ENCODE peak calls at places on chromosomes 1 and 21, in seven cellular contexts. One of them, this sample, is unnamed.

GRCh38 chr21:43270800-43271261 is 102.0 kb downstream of the CRYAA start:
- DNase-seq in stimulated activated naive B cell treated with anti-CD40 and anti-IgM and Interleukin-4, amounts not matched to agents 10 μg/mL and 1 μg/mL and 100 μg/mL, for 72 hours: no peak
- DNase-seq in epithelial cell of esophagus: no peak
- DNase-seq in Calu3: no peak
- DNase-seq in RWPE1: no peak
- DNase-seq in fibroblast of the aortic adventitia: no peak
- DNase-seq in breast epithelium: no peak
- DNase-seq in this sample: no peak

GRCh38 chr1:202234331-202235002 is 40.9 kb downstream of the LGR6 start:
- DNase-seq in Calu3: no peak
- DNase-seq in RWPE1: no peak
- DNase-seq in stimulated activated naive B cell treated with anti-CD40 and anti-IgM and Interleukin-4, amounts not matched to agents 10 μg/mL and 1 μg/mL and 100 μg/mL, for 72 hours: no peak
- DNase-seq in breast epithelium: no peak
- DNase-seq in fibroblast of the aortic adventitia: peak; percentile 57
- DNase-seq in epithelial cell of esophagus: no peak
- DNase-seq in this sample: peak; percentile 53

GRCh38 chr1:147840909-147841308 is 61.7 kb upstream of the GJA8 start:
- DNase-seq in Calu3: no peak
- DNase-seq in fibroblast of the aortic adventitia: no peak
- DNase-seq in RWPE1: no peak
- DNase-seq in stimulated activated naive B cell treated with anti-CD40 and anti-IgM and Interleukin-4, amounts not matched to agents 10 μg/mL and 1 μg/mL and 100 μg/mL, for 72 hours: no peak
- DNase-seq in epithelial cell of esophagus: no peak
- DNase-seq in breast epithelium: no peak
- DNase-seq in this sample: no peak

GRCh38 chr1:109750920-109751319 is 10.1 kb upstream of the GSTM3 start:
- DNase-seq in breast epithelium: no peak
- DNase-seq in RWPE1: no peak
- DNase-seq in epithelial cell of esophagus: no peak
- DNase-seq in stimulated activated naive B cell treated with anti-CD40 and anti-IgM and Interleukin-4, amounts not matched to agents 10 μg/mL and 1 μg/mL and 100 μg/mL, for 72 hours: no peak
- DNase-seq in fibroblast of the aortic adventitia: no peak
- DNase-seq in Calu3: no peak
- DNase-seq in this sample: no peak

GRCh38 chr1:27416387-27417111 is 24.1 kb downstream of the GPR3 start:
- DNase-seq in epithelial cell of esophagus: peak; percentile 81
- DNase-seq in fibroblast of the aortic adventitia: peak; percentile 72
- DNase-seq in breast epithelium: no peak
- DNase-seq in Calu3: peak; percentile 56
- DNase-seq in RWPE1: no peak
- DNase-seq in stimulated activated naive B cell treated with anti-CD40 and anti-IgM and Interleukin-4, amounts not matched to agents 10 μg/mL and 1 μg/mL and 100 μg/mL, for 72 hours: peak; percentile 56
- DNase-seq in this sample: peak; percentile 80

GRCh38 chr21:38911523-38912354 is 106.0 kb downstream of the ETS2 start:
- DNase-seq in RWPE1: no peak
- DNase-seq in stimulated activated naive B cell treated with anti-CD40 and anti-IgM and Interleukin-4, amounts not matched to agents 10 μg/mL and 1 μg/mL and 100 μg/mL, for 72 hours: no peak
- DNase-seq in epithelial cell of esophagus: peak; percentile 51
- DNase-seq in Calu3: no peak
- DNase-seq in breast epithelium: no peak
- DNase-seq in fibroblast of the aortic adventitia: no peak
- DNase-seq in this sample: no peak

GRCh38 chr1:101190441-101190840 is 46.4 kb upstream of the S1PR1 start:
- DNase-seq in breast epithelium: no peak
- DNase-seq in epithelial cell of esophagus: no peak
- DNase-seq in Calu3: no peak
- DNase-seq in fibroblast of the aortic adventitia: peak; percentile 87
- DNase-seq in stimulated activated naive B cell treated with anti-CD40 and anti-IgM and Interleukin-4, amounts not matched to agents 10 μg/mL and 1 μg/mL and 100 μg/mL, for 72 hours: no peak
- DNase-seq in RWPE1: no peak
- DNase-seq in this sample: no peak

GRCh38 chr1:17700981-17701870 is 53.9 kb upstream of the ACTL8 start:
- DNase-seq in RWPE1: no peak
- DNase-seq in Calu3: no peak
- DNase-seq in breast epithelium: no peak
- DNase-seq in epithelial cell of esophagus: no peak
- DNase-seq in fibroblast of the aortic adventitia: no peak
- DNase-seq in stimulated activated naive B cell treated with anti-CD40 and anti-IgM and Interleukin-4, amounts not matched to agents 10 μg/mL and 1 μg/mL and 100 μg/mL, for 72 hours: no peak
- DNase-seq in this sample: no peak

GRCh38 chr1:165497444-165498013 is 46.3 kb upstream of the LRRC52 start:
- DNase-seq in breast epithelium: no peak
- DNase-seq in stimulated activated naive B cell treated with anti-CD40 and anti-IgM and Interleukin-4, amounts not matched to agents 10 μg/mL and 1 μg/mL and 100 μg/mL, for 72 hours: no peak
- DNase-seq in Calu3: no peak
- DNase-seq in fibroblast of the aortic adventitia: no peak
- DNase-seq in epithelial cell of esophagus: no peak
- DNase-seq in RWPE1: no peak
- DNase-seq in this sample: no peak

GRCh38 chr1:224690576-224690975 is 74.5 kb downstream of the CNIH3 start:
- DNase-seq in epithelial cell of esophagus: no peak
- DNase-seq in RWPE1: no peak
- DNase-seq in fibroblast of the aortic adventitia: no peak
- DNase-seq in Calu3: no peak
- DNase-seq in breast epithelium: no peak
- DNase-seq in stimulated activated naive B cell treated with anti-CD40 and anti-IgM and Interleukin-4, amounts not matched to agents 10 μg/mL and 1 μg/mL and 100 μg/mL, for 72 hours: no peak
- DNase-seq in this sample: no peak

GRCh38 chr21:28442085-28442484 is 550.6 kb downstream of the LTN1 start:
- DNase-seq in stimulated activated naive B cell treated with anti-CD40 and anti-IgM and Interleukin-4, amounts not matched to agents 10 μg/mL and 1 μg/mL and 100 μg/mL, for 72 hours: no peak
- DNase-seq in fibroblast of the aortic adventitia: no peak
- DNase-seq in Calu3: no peak
- DNase-seq in epithelial cell of esophagus: no peak
- DNase-seq in RWPE1: no peak
- DNase-seq in breast epithelium: no peak
- DNase-seq in this sample: no peak

GRCh38 chr1:29474274-29474824 is 238.0 kb downstream of the PTPRU start:
- DNase-seq in breast epithelium: no peak
- DNase-seq in fibroblast of the aortic adventitia: no peak
- DNase-seq in stimulated activated naive B cell treated with anti-CD40 and anti-IgM and Interleukin-4, amounts not matched to agents 10 μg/mL and 1 μg/mL and 100 μg/mL, for 72 hours: no peak
- DNase-seq in RWPE1: no peak
- DNase-seq in epithelial cell of esophagus: no peak
- DNase-seq in Calu3: no peak
- DNase-seq in this sample: peak; percentile 51

GRCh38 chr1:45455162-45455561 is 35.8 kb downstream of the TESK2 start:
- DNase-seq in epithelial cell of esophagus: no peak
- DNase-seq in breast epithelium: no peak
- DNase-seq in Calu3: no peak
- DNase-seq in RWPE1: no peak
- DNase-seq in fibroblast of the aortic adventitia: no peak
- DNase-seq in stimulated activated naive B cell treated with anti-CD40 and anti-IgM and Interleukin-4, amounts not matched to agents 10 μg/mL and 1 μg/mL and 100 μg/mL, for 72 hours: no peak
- DNase-seq in this sample: no peak

GRCh38 chr1:25771246-25772114 is 28.5 kb upstream of the SELENON start:
- DNase-seq in breast epithelium: no peak
- DNase-seq in stimulated activated naive B cell treated with anti-CD40 and anti-IgM and Interleukin-4, amounts not matched to agents 10 μg/mL and 1 μg/mL and 100 μg/mL, for 72 hours: no peak
- DNase-seq in Calu3: no peak
- DNase-seq in fibroblast of the aortic adventitia: no peak
- DNase-seq in RWPE1: no peak
- DNase-seq in epithelial cell of esophagus: no peak
- DNase-seq in this sample: peak; percentile 68

GRCh38 chr1:165898837-165899236 is 71.4 kb downstream of the UCK2 start:
- DNase-seq in fibroblast of the aortic adventitia: peak; percentile 96
- DNase-seq in RWPE1: peak; percentile 87
- DNase-seq in stimulated activated naive B cell treated with anti-CD40 and anti-IgM and Interleukin-4, amounts not matched to agents 10 μg/mL and 1 μg/mL and 100 μg/mL, for 72 hours: no peak
- DNase-seq in Calu3: no peak
- DNase-seq in breast epithelium: no peak
- DNase-seq in epithelial cell of esophagus: peak; percentile 96
- DNase-seq in this sample: peak; percentile 93

GRCh38 chr1:41843378-41843777 is 75.3 kb downstream of the HIVEP3 start:
- DNase-seq in fibroblast of the aortic adventitia: peak; percentile 75
- DNase-seq in stimulated activated naive B cell treated with anti-CD40 and anti-IgM and Interleukin-4, amounts not matched to agents 10 μg/mL and 1 μg/mL and 100 μg/mL, for 72 hours: no peak
- DNase-seq in Calu3: no peak
- DNase-seq in epithelial cell of esophagus: peak; percentile 13
- DNase-seq in RWPE1: no peak
- DNase-seq in breast epithelium: no peak
- DNase-seq in this sample: no peak

GRCh38 chr21:29347274-29347681 is 48.6 kb downstream of the BACH1 start:
- DNase-seq in stimulated activated naive B cell treated with anti-CD40 and anti-IgM and Interleukin-4, amounts not matched to agents 10 μg/mL and 1 μg/mL and 100 μg/mL, for 72 hours: no peak
- DNase-seq in Calu3: no peak
- DNase-seq in fibroblast of the aortic adventitia: no peak
- DNase-seq in RWPE1: no peak
- DNase-seq in epithelial cell of esophagus: peak; percentile 18
- DNase-seq in breast epithelium: no peak
- DNase-seq in this sample: no peak

GRCh38 chr1:231611851-231612250 is 14.7 kb upstream of the DISC1 start:
- DNase-seq in Calu3: no peak
- DNase-seq in RWPE1: no peak
- DNase-seq in breast epithelium: no peak
- DNase-seq in fibroblast of the aortic adventitia: no peak
- DNase-seq in stimulated activated naive B cell treated with anti-CD40 and anti-IgM and Interleukin-4, amounts not matched to agents 10 μg/mL and 1 μg/mL and 100 μg/mL, for 72 hours: no peak
- DNase-seq in epithelial cell of esophagus: peak; percentile 10
- DNase-seq in this sample: no peak

GRCh38 chr1:116095027-116095426 is 16.2 kb upstream of the MAB21L3 start:
- DNase-seq in epithelial cell of esophagus: no peak
- DNase-seq in RWPE1: no peak
- DNase-seq in fibroblast of the aortic adventitia: no peak
- DNase-seq in breast epithelium: no peak
- DNase-seq in Calu3: no peak
- DNase-seq in stimulated activated naive B cell treated with anti-CD40 and anti-IgM and Interleukin-4, amounts not matched to agents 10 μg/mL and 1 μg/mL and 100 μg/mL, for 72 hours: no peak
- DNase-seq in this sample: no peak

GRCh38 chr21:27555996-27556395 is 589.1 kb upstream of the ADAMTS5 start:
- DNase-seq in RWPE1: no peak
- DNase-seq in fibroblast of the aortic adventitia: no peak
- DNase-seq in stimulated activated naive B cell treated with anti-CD40 and anti-IgM and Interleukin-4, amounts not matched to agents 10 μg/mL and 1 μg/mL and 100 μg/mL, for 72 hours: no peak
- DNase-seq in breast epithelium: no peak
- DNase-seq in Calu3: no peak
- DNase-seq in epithelial cell of esophagus: no peak
- DNase-seq in this sample: no peak

GRCh38 chr1:204977327-204977726 is 65.7 kb upstream of the CNTN2 start:
- DNase-seq in breast epithelium: no peak
- DNase-seq in fibroblast of the aortic adventitia: no peak
- DNase-seq in RWPE1: no peak
- DNase-seq in stimulated activated naive B cell treated with anti-CD40 and anti-IgM and Interleukin-4, amounts not matched to agents 10 μg/mL and 1 μg/mL and 100 μg/mL, for 72 hours: peak; percentile 35
- DNase-seq in Calu3: no peak
- DNase-seq in epithelial cell of esophagus: no peak
- DNase-seq in this sample: no peak

GRCh38 chr1:28792644-28793121 is 19.3 kb upstream of the OPRD1 start:
- DNase-seq in RWPE1: no peak
- DNase-seq in fibroblast of the aortic adventitia: no peak
- DNase-seq in epithelial cell of esophagus: no peak
- DNase-seq in Calu3: no peak
- DNase-seq in breast epithelium: no peak
- DNase-seq in stimulated activated naive B cell treated with anti-CD40 and anti-IgM and Interleukin-4, amounts not matched to agents 10 μg/mL and 1 μg/mL and 100 μg/mL, for 72 hours: no peak
- DNase-seq in this sample: no peak

GRCh38 chr1:197269053-197269452 is 1.0 kb downstream of the CRB1 start:
- DNase-seq in Calu3: no peak
- DNase-seq in breast epithelium: no peak
- DNase-seq in epithelial cell of esophagus: no peak
- DNase-seq in RWPE1: no peak
- DNase-seq in stimulated activated naive B cell treated with anti-CD40 and anti-IgM and Interleukin-4, amounts not matched to agents 10 μg/mL and 1 μg/mL and 100 μg/mL, for 72 hours: no peak
- DNase-seq in fibroblast of the aortic adventitia: no peak
- DNase-seq in this sample: no peak

GRCh38 chr21:27694667-27695066 is 727.8 kb upstream of the ADAMTS5 start:
- DNase-seq in breast epithelium: no peak
- DNase-seq in epithelial cell of esophagus: peak; percentile 26
- DNase-seq in fibroblast of the aortic adventitia: no peak
- DNase-seq in Calu3: no peak
- DNase-seq in stimulated activated naive B cell treated with anti-CD40 and anti-IgM and Interleukin-4, amounts not matched to agents 10 μg/mL and 1 μg/mL and 100 μg/mL, for 72 hours: no peak
- DNase-seq in RWPE1: no peak
- DNase-seq in this sample: no peak

GRCh38 chr1:33259879-33260278 is 3.6 kb downstream of the ZNF362 start:
- DNase-seq in epithelial cell of esophagus: no peak
- DNase-seq in stimulated activated naive B cell treated with anti-CD40 and anti-IgM and Interleukin-4, amounts not matched to agents 10 μg/mL and 1 μg/mL and 100 μg/mL, for 72 hours: no peak
- DNase-seq in fibroblast of the aortic adventitia: no peak
- DNase-seq in breast epithelium: no peak
- DNase-seq in RWPE1: no peak
- DNase-seq in Calu3: no peak
- DNase-seq in this sample: no peak

GRCh38 chr21:43267391-43268085 is 98.7 kb downstream of the CRYAA start:
- DNase-seq in fibroblast of the aortic adventitia: no peak
- DNase-seq in Calu3: no peak
- DNase-seq in stimulated activated naive B cell treated with anti-CD40 and anti-IgM and Interleukin-4, amounts not matched to agents 10 μg/mL and 1 μg/mL and 100 μg/mL, for 72 hours: no peak
- DNase-seq in RWPE1: no peak
- DNase-seq in epithelial cell of esophagus: no peak
- DNase-seq in breast epithelium: no peak
- DNase-seq in this sample: no peak

GRCh38 chr21:25790122-25790951 is 55.6 kb downstream of the GABPA start:
- DNase-seq in stimulated activated naive B cell treated with anti-CD40 and anti-IgM and Interleukin-4, amounts not matched to agents 10 μg/mL and 1 μg/mL and 100 μg/mL, for 72 hours: peak; percentile 4
- DNase-seq in fibroblast of the aortic adventitia: peak; percentile 57
- DNase-seq in Calu3: peak; percentile 21
- DNase-seq in epithelial cell of esophagus: peak; percentile 46
- DNase-seq in breast epithelium: no peak
- DNase-seq in RWPE1: peak; percentile 40
- DNase-seq in this sample: no peak

GRCh38 chr21:44444286-44444931 is 10.9 kb upstream of the LRRC3 start:
- DNase-seq in breast epithelium: no peak
- DNase-seq in stimulated activated naive B cell treated with anti-CD40 and anti-IgM and Interleukin-4, amounts not matched to agents 10 μg/mL and 1 μg/mL and 100 μg/mL, for 72 hours: no peak
- DNase-seq in epithelial cell of esophagus: no peak
- DNase-seq in RWPE1: no peak
- DNase-seq in fibroblast of the aortic adventitia: no peak
- DNase-seq in Calu3: peak; percentile 14
- DNase-seq in this sample: peak; percentile 77

GRCh38 chr1:150484861-150485260 is 2.4 kb upstream of the TARS2 start:
- DNase-seq in fibroblast of the aortic adventitia: peak; percentile 61
- DNase-seq in Calu3: peak; percentile 26
- DNase-seq in breast epithelium: no peak
- DNase-seq in epithelial cell of esophagus: peak; percentile 63
- DNase-seq in stimulated activated naive B cell treated with anti-CD40 and anti-IgM and Interleukin-4, amounts not matched to agents 10 μg/mL and 1 μg/mL and 100 μg/mL, for 72 hours: no peak
- DNase-seq in RWPE1: no peak
- DNase-seq in this sample: no peak

This sample was measured in islet precursor cell.